ENCODE peak calls at places on chromosomes 11 and 22, in four cellular contexts. B, L, E and Z are unnamed samples.

GRCh38 chr11:73140213-73141030 is 1.7 kb downstream of the FCHSD2 start:
- DNase-seq in B (no peak), L (peak), E (peak), Z (no peak)

GRCh38 chr22:32794449-32795213 is 6.9 kb upstream of the TIMP3 start:
- DNase-seq in B (no peak), L (no peak), E (peak), Z (no peak)

GRCh38 chr11:113896156-113896879 is 8.3 kb upstream of the HTR3B start:
- DNase-seq in B (no peak), L (no peak), E (peak), Z (no peak)

GRCh38 chr11:104134760-104135159 is 29.2 kb downstream of the PDGFD start:
- DNase-seq in B (no peak), L (peak), E (peak), Z (no peak)

GRCh38 chr22:17264321-17265052 is 45.3 kb upstream of the ADA2 start:
- DNase-seq in B (no peak), L (no peak), E (peak), Z (no peak)

GRCh38 chr11:124581817-124582216 is 12.0 kb downstream of the OR8A1 start:
- DNase-seq in B (no peak), L (no peak), E (no peak), Z (no peak)

GRCh38 chr11:44564198-44564597 is 1.3 kb upstream of the CD82 start:
- DNase-seq in B (no peak), L (peak), E (peak), Z (no peak)

GRCh38 chr11:62392944-62393628 is 25.7 kb upstream of the SCGB1A1 start:
- DNase-seq in B (no peak), L (peak), E (no peak), Z (no peak)

GRCh38 chr22:47023871-47024270 is 261.4 kb downstream of the TBC1D22A start:
- DNase-seq in B (no peak), L (no peak), E (no peak), Z (no peak)

GRCh38 chr11:63762662-63763505 is 5.7 kb downstream of the ZFTA start:
- DNase-seq in B (no peak), L (no peak), E (no peak), Z (no peak)

GRCh38 chr22:49075150-49075549 is 752.5 kb downstream of the BRD1 start:
- DNase-seq in B (no peak), L (no peak), E (no peak), Z (no peak)

GRCh38 chr11:77094841-77095365 is 7.7 kb upstream of the OMP start:
- DNase-seq in B (no peak), L (no peak), E (no peak), Z (no peak)

GRCh38 chr22:24370426-24370825 is 57.0 kb upstream of the ADORA2A start:
- DNase-seq in B (no peak), L (peak), E (no peak), Z (no peak)

GRCh38 chr11:87966744-87967143 is 208.5 kb downstream of the RAB38 start:
- DNase-seq in B (no peak), L (no peak), E (no peak), Z (no peak)

GRCh38 chr22:31139866-31140716 is at the start of gene PLA2G3:
- DNase-seq in B (no peak), L (no peak), E (peak), Z (no peak)

GRCh38 chr11:17779861-17780594 is 45.4 kb downstream of the KCNC1 start:
- DNase-seq in B (no peak), L (no peak), E (no peak), Z (no peak)

GRCh38 chr11:128891410-128891861 is 280 bp downstream of the KCNJ5 start:
- DNase-seq in B (no peak), L (peak), E (no peak), Z (no peak)

GRCh38 chr11:128891912-128892398 is 799 bp downstream of the KCNJ5 start:
- DNase-seq in B (no peak), L (no peak), E (no peak), Z (no peak)

GRCh38 chr11:128890216-128890542 is 977 bp upstream of the KCNJ5 start:
- DNase-seq in B (no peak), L (no peak), E (no peak), Z (no peak)

GRCh38 chr11:128889657-128890213 is 1.4 kb upstream of the KCNJ5 start:
- DNase-seq in B (no peak), L (no peak), E (no peak), Z (no peak)

DNA sequence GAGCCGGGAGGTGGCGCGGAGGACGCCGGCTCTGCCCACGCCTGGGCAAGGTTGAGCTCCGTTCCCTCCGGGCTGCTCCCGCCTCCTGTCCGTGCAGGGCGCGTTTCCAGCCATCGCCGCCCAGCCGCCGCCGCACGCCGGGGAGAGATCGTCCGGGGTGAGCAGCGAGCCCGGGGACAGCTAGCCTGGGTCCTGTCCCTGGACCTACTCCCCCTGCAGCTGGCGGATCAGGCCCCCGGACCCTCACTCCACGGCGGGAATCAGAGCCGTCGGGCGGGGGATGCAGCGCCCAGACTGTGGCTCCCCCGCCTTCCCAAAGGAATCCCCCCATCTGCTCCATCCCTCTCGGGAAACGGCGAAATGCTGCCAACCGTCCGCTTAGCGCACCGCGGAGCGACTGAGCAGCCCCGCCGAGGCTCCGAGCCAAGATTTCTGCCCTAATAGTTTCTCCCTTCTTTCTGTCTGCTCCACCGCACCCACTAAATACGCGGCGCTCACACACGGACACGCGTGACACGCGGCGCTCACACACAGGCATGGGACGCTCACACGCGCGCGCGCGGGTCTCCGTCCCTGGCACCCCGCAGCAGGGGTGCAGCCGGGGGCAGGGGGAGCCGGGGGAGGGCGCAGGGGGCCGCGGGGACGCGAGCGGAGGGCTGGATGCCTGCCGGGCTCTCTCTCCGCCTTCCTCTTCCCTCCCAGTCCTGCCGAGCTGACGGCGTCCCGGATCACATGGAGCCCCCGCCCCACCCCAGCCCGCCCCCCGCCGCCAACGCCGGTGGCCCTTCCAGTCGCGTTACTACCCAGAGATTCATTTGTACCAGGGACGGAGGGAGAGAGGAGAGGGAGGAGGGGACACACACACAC is at the start of gene KCNJ5:
- DNase-seq in B (no peak), L (peak), E (no peak), Z (no peak)
- TF ChIP-seq CTCF in B (no peak), L (peak), E (no peak), Z (no peak)

DNA sequence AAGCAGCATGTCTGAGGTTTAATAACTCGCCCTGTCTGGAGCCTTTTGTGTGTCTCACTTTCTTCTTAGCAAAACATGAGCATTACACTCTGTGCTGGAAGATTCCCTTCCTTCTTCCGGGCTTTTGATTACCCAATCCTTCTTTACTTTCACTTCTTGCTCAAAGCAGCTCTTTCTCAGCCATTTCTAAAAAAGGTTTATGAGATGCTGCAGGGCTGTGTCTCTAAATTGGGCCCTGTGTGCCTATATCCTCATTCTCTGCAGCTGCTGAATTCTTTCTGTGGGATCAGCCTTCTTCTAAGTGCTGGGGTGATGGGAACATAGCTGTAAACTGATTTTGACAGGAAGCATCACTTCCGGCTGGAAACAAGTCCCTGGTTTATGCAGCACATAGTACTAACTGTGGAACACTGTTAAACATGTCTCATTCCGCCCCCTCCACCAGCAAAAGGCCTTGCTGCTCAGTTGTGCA is 71.8 kb downstream of the PIWIL4 start:
- DNase-seq in B (no peak), L (peak), E (peak), Z (no peak)
- H3K4me3 ChIP-seq in B (no peak), L (no peak), E (no peak), Z (no peak)

GRCh38 chr22:28951969-28952521 is 68.7 kb downstream of the ZNRF3 start:
- DNase-seq in B (no peak), L (no peak), E (peak), Z (no peak)
- TF ChIP-seq CTCF in B (no peak), L (no peak), E (peak), Z (no peak)

GRCh38 chr22:41311487-41311886 is 10.2 kb downstream of the ZC3H7B start:
- DNase-seq in B (no peak), L (no peak), E (no peak), Z (no peak)

GRCh38 chr22:41308054-41308453 is 6.7 kb downstream of the ZC3H7B start:
- DNase-seq in B (no peak), L (no peak), E (peak), Z (no peak)

GRCh38 chr22:41310336-41310735 is 9.0 kb downstream of the ZC3H7B start:
- DNase-seq in B (no peak), L (no peak), E (no peak), Z (no peak)

GRCh38 chr22:41305646-41306045 is 4.3 kb downstream of the ZC3H7B start:
- DNase-seq in B (no peak), L (peak), E (peak), Z (no peak)

GRCh38 chr22:41308544-41308947 is 7.2 kb downstream of the ZC3H7B start:
- DNase-seq in B (no peak), L (no peak), E (no peak), Z (no peak)
- H3K4me3 ChIP-seq in B (no peak), L (no peak), E (no peak), Z (no peak)

GRCh38 chr22:23270212-23270733 is 90.0 kb downstream of the BCR start:
- DNase-seq in B (no peak), L (no peak), E (peak), Z (no peak)
- TF ChIP-seq CTCF in B (no peak), L (no peak), E (peak), Z (no peak)

GRCh38 chr22:19756288-19757128 is 4.1 kb upstream of the TBX1 start:
- DNase-seq in B (no peak), L (peak), E (no peak), Z (no peak)
- H3K4me3 ChIP-seq in B (peak), L (no peak), E (no peak), Z (no peak)

GRCh38 chr11:119860561-119861094 is 131.6 kb upstream of the NECTIN1 start:
- DNase-seq in B (no peak), L (peak), E (no peak), Z (no peak)

GRCh38 chr11:119861160-119861559 is 132.2 kb upstream of the NECTIN1 start:
- DNase-seq in B (no peak), L (peak), E (no peak), Z (no peak)

GRCh38 chr11:119864836-119865235 is 135.8 kb upstream of the NECTIN1 start:
- DNase-seq in B (no peak), L (no peak), E (no peak), Z (no peak)

GRCh38 chr11:119863236-119863635 is 134.2 kb upstream of the NECTIN1 start:
- DNase-seq in B (no peak), L (no peak), E (no peak), Z (no peak)

DNA sequence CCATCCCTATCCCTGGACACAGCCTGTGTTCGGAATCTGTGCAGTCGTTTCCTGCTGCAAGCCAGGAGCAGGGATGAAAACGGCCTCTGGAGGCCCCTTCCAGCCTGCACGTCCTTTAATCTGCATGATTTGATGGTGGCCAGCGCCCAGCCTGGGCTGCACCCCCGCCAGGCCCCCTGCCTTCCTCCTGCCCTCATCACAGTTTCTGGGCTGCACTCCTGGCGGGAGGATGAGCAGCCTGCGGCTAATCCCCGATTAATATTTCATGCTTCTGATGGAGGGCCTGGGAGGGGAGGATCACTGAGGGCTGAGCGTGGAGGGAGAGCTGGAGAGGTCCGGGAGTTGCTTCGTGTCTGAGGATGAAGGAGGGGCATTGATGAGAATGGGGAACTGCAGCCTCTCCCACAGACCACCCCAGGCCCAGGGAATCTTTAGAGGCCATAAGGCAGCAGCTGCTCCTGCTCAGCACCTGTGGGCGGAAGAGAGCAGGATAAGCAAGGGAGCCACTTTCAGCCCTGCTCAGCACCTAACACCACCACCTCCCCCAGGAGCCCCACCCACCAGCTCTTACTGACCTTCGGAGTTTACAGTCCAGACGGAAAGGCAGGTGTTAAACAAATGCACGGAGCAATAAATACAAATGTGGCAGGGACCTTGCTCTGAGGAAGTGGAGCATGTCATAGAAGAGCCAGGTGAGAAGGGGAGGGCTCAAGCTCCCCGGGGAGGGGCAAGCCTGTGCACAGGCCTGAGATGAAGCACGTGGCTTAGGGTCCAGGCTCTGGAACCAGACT is 135.0 kb upstream of the NECTIN1 start:
- DNase-seq in B (no peak), L (no peak), E (no peak), Z (no peak)
- TF ChIP-seq CTCF in B (no peak), L (no peak), E (no peak), Z (no peak)